ENCODE peak calls at places on chromosomes 2 and 18, in five cellular contexts. N is A549, U is AG04450, B is colonic mucosa, J is WERI-Rb-1. T is an unnamed sample.

GRCh38 chr2:10658041-10658913 is 31.5 kb downstream of the NOL10 start:
- DNase-seq in N (no peak), U (peak; percentile 41), B (no peak), J (peak; percentile 91), T (peak; percentile 90)

GRCh38 chr2:568639-568963 is 108.6 kb downstream of the TMEM18 start:
- DNase-seq in N (no peak), U (no peak), B (no peak), J (no peak), T (no peak)

GRCh38 chr2:144886847-144887246 is 366.9 kb upstream of the ZEB2 start:
- DNase-seq in N (no peak), U (no peak), B (peak; percentile 34), J (no peak), T (no peak)

GRCh38 chr2:240919161-240919781 is 13.1 kb downstream of the CROCC2 start:
- DNase-seq in N (no peak), U (no peak), B (no peak), J (peak; percentile 5), T (no peak)

GRCh38 chr2:168639501-168639900 is 162.9 kb upstream of the NOSTRIN start:
- DNase-seq in N (no peak), U (peak; percentile 81), B (peak; percentile 73), J (no peak), T (no peak)

GRCh38 chr2:227406177-227407031 is 18.7 kb upstream of the SCYGR1 start:
- DNase-seq in N (peak; percentile 92), U (peak; percentile 95), B (peak; percentile 83), J (peak; percentile 50), T (peak; percentile 97)

GRCh38 chr2:8132371-8132831 is 549.5 kb upstream of the ID2 start:
- DNase-seq in N (no peak), U (no peak), B (no peak), J (no peak), T (no peak)

GRCh38 chr2:231312066-231312465 is 83.4 kb upstream of the B3GNT7 start:
- DNase-seq in N (no peak), U (no peak), B (no peak), J (no peak), T (no peak)

GRCh38 chr2:130763405-130763804 is 8.1 kb downstream of the AMER3 start:
- DNase-seq in N (no peak), U (no peak), B (no peak), J (no peak), T (no peak)

GRCh38 chr2:216139884-216140283 is 30.7 kb downstream of the XRCC5 start:
- DNase-seq in N (peak; percentile 15), U (no peak), B (peak; percentile 24), J (peak; percentile 39), T (no peak)

GRCh38 chr2:20378891-20379519 is 28.4 kb upstream of the PUM2 start:
- DNase-seq in N (peak; percentile 77), U (peak; percentile 72), B (peak; percentile 81), J (peak; percentile 89), T (no peak)

GRCh38 chr2:174587607-174588006 is 10.0 kb downstream of the WIPF1 start:
- DNase-seq in N (no peak), U (no peak), B (no peak), J (no peak), T (no peak)

GRCh38 chr18:79434611-79435010 is 38.9 kb downstream of the NFATC1 start:
- DNase-seq in N (no peak), U (no peak), B (no peak), J (no peak), T (no peak)

GRCh38 chr2:220374282-220374681 is 746.9 kb downstream of the SLC4A3 start:
- DNase-seq in N (no peak), U (no peak), B (no peak), J (no peak), T (no peak)

GRCh38 chr2:222318712-222319575 is 20.1 kb upstream of the PAX3 start:
- DNase-seq in N (no peak), U (no peak), B (peak; percentile 38), J (peak; percentile 41), T (no peak)

GRCh38 chr2:70948350-70949003 is 12.8 kb downstream of the ATP6V1B1 start:
- DNase-seq in N (peak; percentile 79), U (peak; percentile 33), B (peak; percentile 85), J (peak; percentile 91), T (peak; percentile 14)

GRCh38 chr2:70991142-70991541 is 3.5 kb downstream of the TEX261 start:
- DNase-seq in N (no peak), U (no peak), B (no peak), J (no peak), T (no peak)

GRCh38 chr2:30358822-30359221 is 88.2 kb upstream of the LCLAT1 start:
- DNase-seq in N (no peak), U (no peak), B (no peak), J (peak; percentile 96), T (no peak)

GRCh38 chr2:186848873-186849578 is at the start of gene ZSWIM2:
- DNase-seq in N (no peak), U (peak; percentile 58), B (peak; percentile 20), J (peak; percentile 78), T (no peak)

GRCh38 chr2:41160439-41160838 is 708.5 kb upstream of the SLC8A1 start:
- DNase-seq in N (no peak), U (no peak), B (no peak), J (peak; percentile 47), T (no peak)

GRCh38 chr18:77127769-77128671 is 4.6 kb downstream of the MBP start:
- DNase-seq in N (no peak), U (peak; percentile 70), B (peak; percentile 81), J (no peak), T (peak; percentile 89)

GRCh38 chr18:8413751-8414150 is 195.5 kb upstream of the RAB12 start:
- DNase-seq in N (no peak), U (no peak), B (no peak), J (no peak), T (no peak)

GRCh38 chr18:67977067-67977616 is 460.6 kb upstream of the DSEL start:
- DNase-seq in N (no peak), U (no peak), B (no peak), J (no peak), T (no peak)

GRCh38 chr2:108586631-108587030 is 52.4 kb downstream of the LIMS1 start:
- DNase-seq in N (no peak), U (no peak), B (no peak), J (no peak), T (no peak)

GRCh38 chr18:28176933-28177827 is at the start of gene CDH2:
- DNase-seq in N (peak; percentile 66), U (peak; percentile 57), B (no peak), J (peak; percentile 94), T (peak; percentile 80)

DNA sequence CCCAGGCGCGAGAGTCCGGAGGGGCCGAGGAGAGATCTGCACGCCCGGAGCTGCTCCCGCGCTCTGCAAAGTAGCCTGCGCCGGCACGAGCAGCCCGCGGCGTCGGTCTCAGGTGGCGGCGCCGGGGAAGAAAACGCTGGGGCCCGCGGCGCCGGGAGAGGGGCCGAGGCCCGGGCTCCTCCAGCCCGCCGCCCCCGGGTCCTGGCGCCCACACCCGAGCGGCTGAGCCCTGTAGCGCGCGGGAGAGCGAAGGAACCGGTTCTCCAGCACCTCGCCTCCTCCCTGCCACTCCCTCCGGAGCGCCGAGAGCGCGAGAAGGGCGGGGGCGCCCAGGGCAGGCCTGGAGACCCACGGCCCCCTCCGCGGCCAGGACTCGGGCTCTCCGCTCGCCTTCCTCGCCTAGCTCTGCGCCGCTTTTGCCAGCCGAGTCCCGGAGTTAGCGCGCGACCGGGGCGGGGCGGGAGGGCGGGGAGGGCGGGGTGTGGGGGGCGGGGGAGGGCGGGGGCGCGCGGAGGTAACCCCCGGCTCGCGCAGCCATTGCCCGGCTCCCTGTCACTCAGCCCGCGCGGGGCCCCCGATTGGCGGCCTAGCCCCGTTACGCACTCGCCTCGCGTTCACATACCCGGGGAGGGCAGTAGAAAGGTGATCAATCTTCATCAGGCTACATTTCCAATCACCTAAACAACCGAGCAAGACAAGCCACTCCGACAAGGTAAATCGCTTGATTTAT is at the start of gene OTX1:
- DNase-seq in N (peak; percentile 97), U (no peak), B (peak; percentile 63), J (peak; percentile 91), T (peak; percentile 52)
- TF ChIP-seq CTCF in N (no peak), U (no peak), B (no peak), J (no peak), T (no peak)

DNA sequence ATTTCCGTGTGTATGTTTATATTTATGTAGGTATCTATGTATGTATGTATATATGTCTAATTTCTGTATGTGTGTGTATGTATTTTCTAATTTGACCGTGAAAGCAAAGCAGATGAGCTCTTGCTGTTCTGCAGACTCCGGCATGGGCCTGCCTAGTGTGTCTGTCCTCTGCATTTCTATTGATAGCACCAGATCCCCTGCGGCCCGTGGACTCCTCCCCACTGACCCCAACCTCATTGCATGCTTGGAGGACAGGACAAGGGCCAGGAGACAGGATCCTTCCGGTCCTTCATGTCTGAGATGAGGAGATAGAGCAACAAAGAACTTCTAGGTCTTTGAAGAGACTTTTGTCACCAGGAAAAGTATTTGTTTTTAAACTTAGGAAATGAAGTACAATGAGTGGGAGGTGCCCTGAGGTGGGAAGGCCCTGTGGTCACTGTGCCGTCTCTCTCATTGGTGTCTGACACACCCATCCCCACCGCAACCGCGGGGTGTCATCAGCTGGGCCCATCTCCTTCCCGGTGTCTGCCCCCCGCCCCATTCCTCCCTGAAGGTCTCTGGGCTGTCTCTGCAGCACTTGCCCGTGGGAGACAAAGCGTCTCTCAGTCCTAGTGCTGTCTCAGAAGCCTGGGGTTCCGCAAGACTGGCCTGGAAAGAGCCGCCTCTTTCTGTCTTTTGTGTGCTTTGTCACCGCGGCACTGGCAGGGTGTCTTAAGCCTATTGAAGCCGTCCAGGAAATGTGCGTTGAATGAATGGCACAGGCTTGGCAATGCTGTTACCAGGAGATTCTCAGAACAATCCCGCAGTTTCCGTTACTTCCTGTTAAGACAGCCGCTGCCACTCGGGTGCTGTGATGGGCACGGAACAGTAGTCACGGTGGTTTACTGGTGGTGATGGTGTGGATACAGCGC is 216.4 kb downstream of the AGAP1 start:
- DNase-seq in N (no peak), U (no peak), B (no peak), J (no peak), T (no peak)
- H3K4me3 ChIP-seq in N (no peak overlapping the region), U (no peak overlapping the region), B (no peak overlapping the region), J (no peak overlapping the region), T (no peak overlapping the region)

GRCh38 chr18:45402485-45403056 is 212.7 kb upstream of the SLC14A2 start:
- DNase-seq in N (no peak), U (no peak), B (peak; percentile 53), J (no peak), T (peak; percentile 17)
- TF ChIP-seq CTCF in N (no peak), U (no peak), B (no peak), J (no peak), T (no peak)

GRCh38 chr18:50819027-50819726 is 639 bp downstream of the MRO start:
- DNase-seq in N (peak; percentile 40), U (no peak), B (peak; percentile 60), J (peak; percentile 49), T (no peak)
- H3K4me3 ChIP-seq in N (peak overlapping the region; percentile 47), U (peak overlapping the region; percentile 54), B (peak overlapping the region; percentile 12), J (peak overlapping the region; percentile 41), T (peak overlapping the region; percentile 29)